ENCODE peak calls at places on chromosomes 4 and X, in ten cellular contexts. Z is natural killer cell; G is lower leg skin; Y is fibroblast of the aortic adventitia; X is pancreas; W is fibroblast of lung; J is GM12865; D is tibial artery; T is CD4-positive, alpha-beta T cell; Q is cardiac muscle cell. V is an unnamed sample.

GRCh38 chr4:123555500-123556273 is 159.1 kb downstream of the SPRY1 start:
- DNase-seq in Z (no peak), G (peak), Y (peak), X (peak), W (peak), J (no peak), D (peak), T (no peak), Q (peak), V (no peak)

GRCh38 chrX:106931831-106932491 is 11.8 kb downstream of the CLDN2 start:
- DNase-seq in Z (no peak), G (no peak), Y (no peak), X (no peak), W (no peak), J (no peak), D (no peak), T (no peak), Q (peak), V (no peak)

GRCh38 chr4:176549161-176549865 is 229.5 kb downstream of the SPCS3 start:
- DNase-seq in Z (no peak), G (no peak), Y (peak), X (no peak), W (peak), J (no peak), D (no peak), T (no peak), Q (no peak), V (no peak)

GRCh38 chr4:15297344-15297743 is 130.5 kb upstream of the C1QTNF7 start:
- DNase-seq in Z (no peak), G (no peak), Y (no peak), X (no peak), W (no peak), J (no peak), D (no peak), T (no peak), Q (no peak), V (no peak)

GRCh38 chr4:105625214-105625613 is 72.8 kb downstream of the ARHGEF38 start:
- DNase-seq in Z (no peak), G (no peak), Y (no peak), X (no peak), W (no peak), J (no peak), D (no peak), T (no peak), Q (no peak), V (no peak)

GRCh38 chrX:129529685-129530281 is 6.5 kb upstream of the SMARCA1 start:
- DNase-seq in Z (no peak), G (no peak), Y (peak), X (no peak), W (peak), J (no peak), D (no peak), T (no peak), Q (no peak), V (no peak)

GRCh38 chr4:165588534-165589310 is 209.9 kb downstream of the CPE start:
- DNase-seq in Z (no peak), G (no peak), Y (no peak), X (no peak), W (no peak), J (no peak), D (no peak), T (no peak), Q (no peak), V (no peak)

GRCh38 chr4:168516841-168517240 is 20.0 kb downstream of the PALLD start:
- DNase-seq in Z (no peak), G (no peak), Y (no peak), X (peak), W (no peak), J (no peak), D (no peak), T (no peak), Q (no peak), V (no peak)

GRCh38 chrX:19660604-19661003 is 145.3 kb upstream of the MAP3K15 start:
- DNase-seq in Z (no peak), G (no peak), Y (peak), X (no peak), W (no peak), J (no peak), D (no peak), T (no peak), Q (no peak), V (no peak)

GRCh38 chrX:109839694-109840358 is 106.8 kb upstream of the ACSL4 start:
- DNase-seq in Z (no peak), G (no peak), Y (peak), X (no peak), W (no peak), J (no peak), D (peak), T (no peak), Q (no peak), V (no peak)

GRCh38 chr4:4384837-4385236 is 2.1 kb upstream of the NSG1 start:
- DNase-seq in Z (no peak), G (no peak), Y (no peak), X (no peak), W (no peak), J (peak), D (no peak), T (no peak), Q (peak), V (no peak)

GRCh38 chr4:52911684-52912294 is 49.7 kb downstream of the RASL11B start:
- DNase-seq in Z (peak), G (peak), Y (peak), X (peak), W (peak), J (peak), D (peak), T (peak), Q (peak), V (peak)

GRCh38 chr4:25670991-25671390 is 15.3 kb downstream of the SLC34A2 start:
- DNase-seq in Z (no peak), G (no peak), Y (no peak), X (no peak), W (no peak), J (no peak), D (peak), T (no peak), Q (no peak), V (no peak)

GRCh38 chrX:50770702-50771101 is 43.3 kb downstream of the SHROOM4 start:
- DNase-seq in Z (no peak), G (no peak), Y (no peak), X (peak), W (no peak), J (no peak), D (no peak), T (no peak), Q (peak), V (no peak)

GRCh38 chrX:16778993-16779392 is 7.3 kb upstream of the TXLNG start:
- DNase-seq in Z (no peak), G (no peak), Y (no peak), X (no peak), W (no peak), J (no peak), D (no peak), T (no peak), Q (no peak), V (no peak)

GRCh38 chr4:99811850-99812249 is 4.8 kb upstream of the DAPP1 start:
- DNase-seq in Z (no peak), G (no peak), Y (peak), X (no peak), W (peak), J (peak), D (no peak), T (peak), Q (peak), V (no peak)

GRCh38 chr4:94507708-94508107 is 56.0 kb downstream of the PDLIM5 start:
- DNase-seq in Z (no peak), G (peak), Y (peak), X (peak), W (peak), J (no peak), D (peak), T (no peak), Q (peak), V (no peak)

GRCh38 chr4:94506822-94507221 is 55.1 kb downstream of the PDLIM5 start:
- DNase-seq in Z (no peak), G (no peak), Y (no peak), X (no peak), W (no peak), J (no peak), D (no peak), T (no peak), Q (no peak), V (no peak)

GRCh38 chr4:94508841-94509240 is 57.1 kb downstream of the PDLIM5 start:
- DNase-seq in Z (no peak), G (no peak), Y (peak), X (no peak), W (no peak), J (no peak), D (no peak), T (no peak), Q (no peak), V (no peak)

GRCh38 chr4:94507281-94507680 is 55.5 kb downstream of the PDLIM5 start:
- DNase-seq in Z (no peak), G (no peak), Y (no peak), X (no peak), W (no peak), J (no peak), D (no peak), T (no peak), Q (no peak), V (no peak)

GRCh38 chr4:94508256-94508655 is 56.5 kb downstream of the PDLIM5 start:
- DNase-seq in Z (no peak), G (no peak), Y (peak), X (no peak), W (peak), J (no peak), D (no peak), T (no peak), Q (no peak), V (no peak)
- TF ChIP-seq CTCF in Z (no peak), G (no peak), Y (no peak), X (no peak), W (no peak), J (no peak), D (no peak), T (no peak), Q (no peak), V (no peak)

GRCh38 chr4:76374744-76375143 is 46.2 kb downstream of the CCDC158 start:
- DNase-seq in Z (no peak), G (no peak), Y (peak), X (no peak), W (no peak), J (no peak), D (no peak), T (no peak), Q (no peak), V (no peak)
- TF ChIP-seq CTCF in Z (no peak), G (no peak), Y (no peak), X (no peak), W (no peak), J (no peak), D (no peak), T (no peak), Q (no peak), V (no peak)

GRCh38 chr4:121464854-121465253 is 84.0 kb upstream of the QRFPR start:
- DNase-seq in Z (no peak), G (no peak), Y (no peak), X (no peak), W (no peak), J (no peak), D (no peak), T (no peak), Q (no peak), V (no peak)

GRCh38 chr4:121459056-121459455 is 78.2 kb upstream of the QRFPR start:
- DNase-seq in Z (no peak), G (no peak), Y (no peak), X (no peak), W (no peak), J (no peak), D (no peak), T (no peak), Q (no peak), V (no peak)

GRCh38 chr4:121457278-121457875 is 76.6 kb upstream of the QRFPR start:
- DNase-seq in Z (no peak), G (no peak), Y (no peak), X (no peak), W (no peak), J (no peak), D (no peak), T (no peak), Q (peak), V (no peak)

DNA sequence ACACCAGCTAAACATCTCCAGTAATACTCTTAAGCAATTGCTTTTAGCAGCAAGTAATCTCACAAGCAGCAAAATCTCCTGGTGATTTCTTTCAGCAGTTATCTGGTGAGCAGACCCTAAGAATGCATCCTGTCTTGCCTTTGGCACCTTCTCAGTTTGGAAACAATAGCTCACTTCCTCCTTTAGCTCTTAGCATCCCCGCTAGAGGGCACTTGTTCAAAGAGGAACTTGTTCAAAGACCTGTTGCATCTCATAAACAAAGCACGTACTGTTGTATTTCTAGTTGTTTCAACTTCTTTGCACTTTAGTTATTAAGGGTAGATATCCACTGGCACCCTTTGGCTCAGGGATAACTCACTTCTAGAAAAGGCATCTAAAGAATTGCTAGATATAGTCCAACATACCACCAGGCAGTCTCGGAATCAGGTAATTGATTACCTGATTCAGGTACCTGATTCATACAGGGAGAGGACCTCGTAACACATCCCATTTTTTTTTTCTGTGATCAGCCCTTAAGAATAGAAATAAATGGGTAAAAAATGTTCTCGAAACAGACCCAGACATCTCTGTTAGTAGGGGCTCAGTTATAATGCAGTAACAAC is 81.9 kb upstream of the QRFPR start:
- DNase-seq in Z (no peak), G (peak), Y (peak), X (peak), W (peak), J (peak), D (no peak), T (no peak), Q (peak), V (no peak)
- TF ChIP-seq CTCF in Z (peak), G (no peak), Y (peak), X (peak), W (peak), J (peak), D (peak), T (peak), Q (peak), V (no peak)

GRCh38 chr4:88005086-88005485 is 2.3 kb upstream of the PKD2 start:
- DNase-seq in Z (no peak), G (peak), Y (peak), X (no peak), W (no peak), J (no peak), D (peak), T (no peak), Q (no peak), V (no peak)

GRCh38 chr4:88008133-88008621 is 742 bp downstream of the PKD2 start:
- DNase-seq in Z (no peak), G (no peak), Y (peak), X (peak), W (peak), J (peak), D (peak), T (no peak), Q (peak), V (no peak)

GRCh38 chr4:88007304-88008132 is at the start of gene PKD2:
- DNase-seq in Z (peak), G (peak), Y (peak), X (peak), W (peak), J (peak), D (peak), T (peak), Q (peak), V (peak)

GRCh38 chr4:88008624-88009235 is 1.3 kb downstream of the PKD2 start:
- DNase-seq in Z (no peak), G (no peak), Y (peak), X (no peak), W (peak), J (peak), D (no peak), T (no peak), Q (no peak), V (no peak)

GRCh38 chr4:88006956-88007303 is 505 bp upstream of the PKD2 start:
- DNase-seq in Z (no peak), G (no peak), Y (peak), X (no peak), W (no peak), J (peak), D (no peak), T (no peak), Q (no peak), V (no peak)
- TF ChIP-seq CTCF in Z (no peak), G (no peak), Y (no peak), X (no peak), W (no peak), J (no peak), D (no peak), T (no peak), Q (no peak), V (no peak)

GRCh38 chr4:48904541-48905142 is 1.9 kb downstream of the OCIAD2 start:
- DNase-seq in Z (no peak), G (no peak), Y (no peak), X (no peak), W (no peak), J (no peak), D (no peak), T (no peak), Q (no peak), V (no peak)
- TF ChIP-seq CTCF in Z (no peak), G (no peak), Y (no peak), X (no peak), W (no peak), J (no peak), D (no peak), T (no peak), Q (no peak), V (no peak)